ENCODE peak calls at places on chromosomes 1 and 21, in five cellular contexts. J, O, I, P and X are unnamed samples.

GRCh38 chr1:173354937-173355280 is 122.2 kb upstream of the PRDX6 start:
- DNase-seq in J (no peak), O (no peak), I (no peak), P (no peak), X (no peak)

GRCh38 chr1:247331526-247332214 is at the start of gene ZNF496:
- DNase-seq in J (peak; percentile 80), O (peak; percentile 89), I (no peak), P (peak; percentile 64), X (peak; percentile 33)

GRCh38 chr1:167538657-167539056 is 14.9 kb downstream of the CREG1 start:
- DNase-seq in J (no peak), O (no peak), I (no peak), P (no peak), X (no peak)

GRCh38 chr1:189816558-189816957 is 661.1 kb downstream of the BRINP3 start:
- DNase-seq in J (no peak), O (no peak), I (no peak), P (no peak), X (no peak)

GRCh38 chr1:206757524-206758266 is 12.9 kb upstream of the IL19 start:
- DNase-seq in J (no peak), O (no peak), I (no peak), P (no peak), X (no peak)

GRCh38 chr21:45992311-45993209 is 11.0 kb downstream of the COL6A1 start:
- DNase-seq in J (no peak), O (no peak), I (no peak), P (peak; percentile 12), X (no peak)

GRCh38 chr21:44657635-44658183 is at the start of gene KRTAP12-3:
- DNase-seq in J (no peak), O (no peak), I (no peak), P (no peak), X (no peak)

GRCh38 chr1:25773441-25774125 is 26.4 kb upstream of the SELENON start:
- DNase-seq in J (peak; percentile 26), O (no peak), I (no peak), P (no peak), X (no peak)

GRCh38 chr1:221161571-221162041 is 282.4 kb downstream of the HLX start:
- DNase-seq in J (no peak), O (peak; percentile 16), I (no peak), P (no peak), X (no peak)

GRCh38 chr1:24828887-24829192 is 83.6 kb downstream of the CLIC4 start:
- DNase-seq in J (no peak), O (no peak), I (no peak), P (no peak), X (no peak)

GRCh38 chr1:18581420-18581880 is 49.2 kb upstream of the PAX7 start:
- DNase-seq in J (peak; percentile 15), O (no peak), I (no peak), P (no peak), X (no peak)

GRCh38 chr21:28423521-28423920 is 569.2 kb downstream of the LTN1 start:
- DNase-seq in J (no peak), O (no peak), I (no peak), P (no peak), X (no peak)

GRCh38 chr1:28983509-28984310 is 69.3 kb downstream of the EPB41 start:
- DNase-seq in J (no peak), O (no peak), I (no peak), P (no peak), X (no peak)

GRCh38 chr1:226921504-226921903 is 18.6 kb upstream of the COQ8A start:
- DNase-seq in J (no peak), O (no peak), I (no peak), P (no peak), X (no peak)

GRCh38 chr1:236289492-236290131 is 7.9 kb upstream of the ERO1B start:
- DNase-seq in J (no peak), O (no peak), I (no peak), P (no peak), X (no peak)

GRCh38 chr21:45355573-45355972 is 49.4 kb upstream of the COL18A1 start:
- DNase-seq in J (no peak), O (no peak), I (no peak), P (no peak), X (no peak)

GRCh38 chr1:210711825-210712224 is 383.1 kb downstream of the HHAT start:
- DNase-seq in J (no peak), O (no peak), I (no peak), P (no peak), X (no peak)

GRCh38 chr21:32562426-32562825 is 22.9 kb downstream of the TCP10L start:
- DNase-seq in J (peak; percentile 22), O (peak; percentile 91), I (no peak), P (no peak), X (no peak)

GRCh38 chr1:228095161-228095560 is 8.0 kb downstream of the C1orf35 start:
- DNase-seq in J (no peak), O (no peak), I (no peak), P (no peak), X (no peak)

GRCh38 chr1:180680558-180681144 is 48.8 kb downstream of the XPR1 start:
- DNase-seq in J (no peak), O (peak; percentile 19), I (no peak), P (no peak), X (no peak)

GRCh38 chr1:92424376-92424775 is 62.3 kb downstream of the GFI1 start:
- DNase-seq in J (no peak), O (no peak), I (no peak), P (no peak), X (no peak)

GRCh38 chr1:63413394-63413793 is 46.0 kb downstream of the ALG6 start:
- DNase-seq in J (no peak), O (no peak), I (no peak), P (no peak), X (no peak)

GRCh38 chr1:207876129-207876528 is 34.8 kb downstream of the CD34 start:
- DNase-seq in J (no peak), O (no peak), I (no peak), P (no peak), X (no peak)

GRCh38 chr1:26627959-26628358 is 67.9 kb upstream of the ARID1A start:
- DNase-seq in J (no peak), O (no peak), I (no peak), P (no peak), X (no peak)

GRCh38 chr21:36474591-36474990 is 5.3 kb downstream of the CLDN14 start:
- DNase-seq in J (no peak), O (no peak), I (no peak), P (no peak), X (no peak)

GRCh38 chr1:191026828-191027227 is 549.2 kb upstream of the BRINP3 start:
- DNase-seq in J (no peak), O (no peak), I (no peak), P (no peak), X (no peak)

GRCh38 chr1:210123924-210124589 is 108.5 kb upstream of the SERTAD4 start:
- DNase-seq in J (no peak), O (peak; percentile 26), I (no peak), P (no peak), X (no peak)

GRCh38 chr1:69146303-69146702 is 421.4 kb upstream of the LRRC7 start:
- DNase-seq in J (no peak), O (no peak), I (no peak), P (no peak), X (no peak)
- H3K4me3 ChIP-seq in J (no peak overlapping the region), O (no peak overlapping the region), I (no peak overlapping the region), P (no peak overlapping the region), X (no peak overlapping the region)

GRCh38 chr1:117605811-117606607 is at the start of gene TENT5C:
- DNase-seq in J (peak; percentile 99), O (peak; percentile 98), I (peak; percentile 54), P (peak; percentile 95), X (peak; percentile 80)
- TF ChIP-seq CTCF in J (no peak), O (no peak), I (no peak), P (no peak), X (no peak)

GRCh38 chr1:3746389-3746783 is 5.9 kb upstream of the CCDC27 start:
- DNase-seq in J (no peak), O (no peak), I (no peak), P (no peak), X (no peak)

GRCh38 chr1:3745071-3745470 is 7.2 kb upstream of the CCDC27 start:
- DNase-seq in J (no peak), O (no peak), I (no peak), P (no peak), X (no peak)

GRCh38 chr1:3746784-3747521 is 5.3 kb upstream of the CCDC27 start:
- DNase-seq in J (peak; percentile 87), O (peak; percentile 77), I (peak; percentile 21), P (peak; percentile 67), X (peak; percentile 31)

GRCh38 chr1:3744646-3745045 is 7.6 kb upstream of the CCDC27 start:
- DNase-seq in J (no peak), O (no peak), I (no peak), P (no peak), X (no peak)

DNA sequence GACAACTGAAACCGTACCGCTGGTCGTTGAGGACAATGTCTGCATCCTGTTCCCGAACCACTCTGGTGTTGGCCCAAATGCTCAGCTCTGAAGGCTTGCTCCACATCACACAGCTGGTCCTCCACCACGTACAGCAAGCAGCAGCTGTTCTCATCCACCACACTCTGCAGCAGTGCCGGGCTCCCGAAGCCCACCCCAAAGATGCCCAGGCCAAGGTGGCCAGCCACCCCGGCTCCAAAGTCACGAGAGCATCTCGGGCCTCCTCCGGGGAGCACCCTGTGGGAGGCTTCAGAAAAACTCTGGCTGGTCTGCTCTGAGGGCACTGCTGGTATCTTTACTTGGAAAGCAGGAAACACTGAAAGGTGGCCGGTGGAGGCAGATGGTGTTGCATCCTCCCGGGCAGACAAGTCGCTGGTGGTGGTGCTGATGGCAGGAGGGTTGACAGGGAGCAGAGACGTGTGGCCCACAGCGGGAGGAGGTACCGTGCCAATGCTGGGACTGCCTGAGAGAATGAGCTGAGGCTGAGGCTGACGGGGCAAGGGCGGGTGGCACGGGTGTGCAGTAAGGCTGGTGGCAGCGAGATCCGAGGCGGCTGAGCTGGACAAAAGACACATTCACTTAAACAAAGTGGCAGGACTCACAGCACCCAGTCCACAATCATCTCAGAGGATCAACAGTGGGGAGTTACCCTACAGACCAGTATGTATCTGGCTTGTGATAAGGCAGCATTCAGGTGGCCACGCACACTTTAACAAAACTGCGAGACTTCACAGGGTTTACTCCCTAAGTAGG is 6.5 kb upstream of the CCDC27 start:
- DNase-seq in J (no peak), O (no peak), I (no peak), P (no peak), X (no peak)
- H3K4me3 ChIP-seq in J (no peak overlapping the region), O (no peak overlapping the region), I (peak overlapping the region; percentile 70), P (no peak overlapping the region), X (no peak overlapping the region)

GRCh38 chr1:9099555-9099954 is 29.3 kb downstream of the GPR157 start:
- DNase-seq in J (no peak), O (no peak), I (no peak), P (no peak), X (no peak)
- TF ChIP-seq CTCF in J (no peak), O (no peak), I (no peak), P (no peak), X (no peak)